ENCODE peak calls at places on chromosome 1, in five cellular contexts. J is iris pigment epithelial cell; A is stimulated activated CD4-positive, alpha-beta T cell treated with anti-CD3 and anti-CD28 coated beads, Interleukin-15, amount 100 ng/mL, for 24 hours; X is nephron progenitor cell; W is Caki2. G is an unnamed sample.

GRCh38 chr1:168688679-168689657 is 40.0 kb downstream of the DPT start:
- DNase-seq in J (no peak), A (no peak), X (no peak), W (peak), G (no peak)

GRCh38 chr1:11364170-11364569 is 91.2 kb downstream of the UBIAD1 start:
- DNase-seq in J (no peak), A (peak), X (no peak), W (no peak), G (no peak)

GRCh38 chr1:34858901-34859441 is 578 bp downstream of the SMIM12 start:
- DNase-seq in J (peak), A (peak), X (no peak), W (no peak), G (peak)

GRCh38 chr1:228104526-228105251 is 1.6 kb upstream of the C1orf35 start:
- DNase-seq in J (no peak), A (no peak), X (no peak), W (no peak), G (no peak)

GRCh38 chr1:15684468-15685283 is 556 bp downstream of the PLEKHM2 start:
- DNase-seq in J (peak), A (peak), X (peak), W (peak), G (no peak)

GRCh38 chr1:206469933-206470691 is at the start of gene IKBKE:
- DNase-seq in J (peak), A (peak), X (peak), W (peak), G (peak)

GRCh38 chr1:53735681-53736080 is 3.3 kb downstream of the GLIS1 start:
- DNase-seq in J (no peak), A (no peak), X (no peak), W (no peak), G (no peak)

GRCh38 chr1:160359559-160360226 is 7.2 kb upstream of the NHLH1 start:
- DNase-seq in J (peak), A (no peak), X (no peak), W (no peak), G (no peak)

GRCh38 chr1:226814751-226815496 is 55.5 kb upstream of the PSEN2 start:
- DNase-seq in J (peak), A (no peak), X (no peak), W (peak), G (peak)

GRCh38 chr1:238677567-238677966 is 708.8 kb upstream of the CHRM3 start:
- DNase-seq in J (peak), A (no peak), X (no peak), W (no peak), G (no peak)

GRCh38 chr1:2911391-2912178 is 109.7 kb upstream of the ACTRT2 start:
- DNase-seq in J (no peak), A (no peak), X (no peak), W (no peak), G (no peak)